ENCODE peak calls at places on chromosomes 13 and 19, in six cellular contexts. One of them, this sample, is unnamed.
A peak's percentile ranks its signal among the peaks of the same experiment; 100 is the strongest.

GRCh38 chr13:101144808-101145419 is 271.4 kb downstream of the NALCN start:
- DNase-seq in LHCN-M2: peak; percentile 55
- DNase-seq in EH: peak; percentile 66
- DNase-seq in stimulated activated CD8-positive, alpha-beta memory T cell treated with anti-CD3 and anti-CD28 coated beads, Interleukin-4, amount 100 ng/mL, for 1 hour: no peak
- DNase-seq in NCI-H2171 treated with DMSO at 0.1 percent for 48 hours: peak; percentile 71
- DNase-seq in cardiac fibroblast: peak; percentile 79
- DNase-seq in this sample: peak; percentile 67

GRCh38 chr19:50059045-50059444 is 33.2 kb downstream of the ZNF473 start:
- DNase-seq in cardiac fibroblast: no peak
- DNase-seq in stimulated activated CD8-positive, alpha-beta memory T cell treated with anti-CD3 and anti-CD28 coated beads, Interleukin-4, amount 100 ng/mL, for 1 hour: no peak
- DNase-seq in EH: no peak
- DNase-seq in LHCN-M2: no peak
- DNase-seq in NCI-H2171 treated with DMSO at 0.1 percent for 48 hours: no peak
- DNase-seq in this sample: no peak

GRCh38 chr19:53196777-53197396 is 3.7 kb upstream of the ZNF665 start:
- DNase-seq in cardiac fibroblast: peak; percentile 93
- DNase-seq in LHCN-M2: peak; percentile 19
- DNase-seq in stimulated activated CD8-positive, alpha-beta memory T cell treated with anti-CD3 and anti-CD28 coated beads, Interleukin-4, amount 100 ng/mL, for 1 hour: peak; percentile 98
- DNase-seq in EH: peak; percentile 91
- DNase-seq in NCI-H2171 treated with DMSO at 0.1 percent for 48 hours: peak; percentile 42
- DNase-seq in this sample: no peak

GRCh38 chr19:5953680-5954213 is 24.2 kb downstream of the RANBP3 start:
- DNase-seq in NCI-H2171 treated with DMSO at 0.1 percent for 48 hours: no peak
- DNase-seq in EH: peak; percentile 60
- DNase-seq in cardiac fibroblast: peak; percentile 18
- DNase-seq in LHCN-M2: peak; percentile 48
- DNase-seq in stimulated activated CD8-positive, alpha-beta memory T cell treated with anti-CD3 and anti-CD28 coated beads, Interleukin-4, amount 100 ng/mL, for 1 hour: no peak
- DNase-seq in this sample: no peak

GRCh38 chr13:37797606-37798005 is 72.0 kb downstream of the TRPC4 start:
- DNase-seq in stimulated activated CD8-positive, alpha-beta memory T cell treated with anti-CD3 and anti-CD28 coated beads, Interleukin-4, amount 100 ng/mL, for 1 hour: no peak
- DNase-seq in NCI-H2171 treated with DMSO at 0.1 percent for 48 hours: no peak
- DNase-seq in EH: peak; percentile 31
- DNase-seq in cardiac fibroblast: peak; percentile 43
- DNase-seq in LHCN-M2: no peak
- DNase-seq in this sample: no peak

GRCh38 chr13:61149333-61149730 is 266.3 kb downstream of the PCDH20 start:
- DNase-seq in NCI-H2171 treated with DMSO at 0.1 percent for 48 hours: no peak
- DNase-seq in stimulated activated CD8-positive, alpha-beta memory T cell treated with anti-CD3 and anti-CD28 coated beads, Interleukin-4, amount 100 ng/mL, for 1 hour: no peak
- DNase-seq in cardiac fibroblast: no peak
- DNase-seq in EH: no peak
- DNase-seq in LHCN-M2: no peak
- DNase-seq in this sample: no peak

GRCh38 chr19:5074418-5074817 is 105.5 kb downstream of the KDM4B start:
- DNase-seq in cardiac fibroblast: no peak
- DNase-seq in LHCN-M2: no peak
- DNase-seq in stimulated activated CD8-positive, alpha-beta memory T cell treated with anti-CD3 and anti-CD28 coated beads, Interleukin-4, amount 100 ng/mL, for 1 hour: no peak
- DNase-seq in NCI-H2171 treated with DMSO at 0.1 percent for 48 hours: no peak
- DNase-seq in EH: no peak
- DNase-seq in this sample: no peak

GRCh38 chr19:2039082-2039958 is 11.7 kb downstream of the MKNK2 start:
- DNase-seq in LHCN-M2: no peak
- DNase-seq in stimulated activated CD8-positive, alpha-beta memory T cell treated with anti-CD3 and anti-CD28 coated beads, Interleukin-4, amount 100 ng/mL, for 1 hour: no peak
- DNase-seq in EH: no peak
- DNase-seq in NCI-H2171 treated with DMSO at 0.1 percent for 48 hours: no peak
- DNase-seq in cardiac fibroblast: no peak
- DNase-seq in this sample: no peak

GRCh38 chr13:37029617-37030016 is 29.0 kb downstream of the EXOSC8 start:
- DNase-seq in LHCN-M2: no peak
- DNase-seq in cardiac fibroblast: peak; percentile 23
- DNase-seq in NCI-H2171 treated with DMSO at 0.1 percent for 48 hours: no peak
- DNase-seq in EH: peak; percentile 41
- DNase-seq in stimulated activated CD8-positive, alpha-beta memory T cell treated with anti-CD3 and anti-CD28 coated beads, Interleukin-4, amount 100 ng/mL, for 1 hour: no peak
- DNase-seq in this sample: no peak

GRCh38 chr19:55012294-55012693 is 25.8 kb downstream of the GP6 start:
- DNase-seq in EH: no peak
- DNase-seq in cardiac fibroblast: no peak
- DNase-seq in NCI-H2171 treated with DMSO at 0.1 percent for 48 hours: no peak
- DNase-seq in stimulated activated CD8-positive, alpha-beta memory T cell treated with anti-CD3 and anti-CD28 coated beads, Interleukin-4, amount 100 ng/mL, for 1 hour: no peak
- DNase-seq in LHCN-M2: no peak
- DNase-seq in this sample: no peak

GRCh38 chr13:75347457-75347856 is 134.5 kb downstream of the TBC1D4 start:
- DNase-seq in cardiac fibroblast: no peak
- DNase-seq in NCI-H2171 treated with DMSO at 0.1 percent for 48 hours: no peak
- DNase-seq in stimulated activated CD8-positive, alpha-beta memory T cell treated with anti-CD3 and anti-CD28 coated beads, Interleukin-4, amount 100 ng/mL, for 1 hour: no peak
- DNase-seq in EH: no peak
- DNase-seq in LHCN-M2: no peak
- DNase-seq in this sample: no peak

GRCh38 chr13:108961542-108962125 is 332.2 kb downstream of the MYO16 start:
- DNase-seq in NCI-H2171 treated with DMSO at 0.1 percent for 48 hours: peak; percentile 69
- DNase-seq in cardiac fibroblast: peak; percentile 74
- DNase-seq in LHCN-M2: peak; percentile 58
- DNase-seq in stimulated activated CD8-positive, alpha-beta memory T cell treated with anti-CD3 and anti-CD28 coated beads, Interleukin-4, amount 100 ng/mL, for 1 hour: peak; percentile 0
- DNase-seq in EH: peak; percentile 61
- DNase-seq in this sample: peak; percentile 85

GRCh38 chr13:113470073-113470472 is 16.8 kb upstream of the ADPRHL1 start:
- DNase-seq in cardiac fibroblast: no peak
- DNase-seq in NCI-H2171 treated with DMSO at 0.1 percent for 48 hours: no peak
- DNase-seq in stimulated activated CD8-positive, alpha-beta memory T cell treated with anti-CD3 and anti-CD28 coated beads, Interleukin-4, amount 100 ng/mL, for 1 hour: no peak
- DNase-seq in EH: no peak
- DNase-seq in LHCN-M2: no peak
- DNase-seq in this sample: no peak

GRCh38 chr13:39496487-39496998 is 106.5 kb downstream of the LHFPL6 start:
- DNase-seq in NCI-H2171 treated with DMSO at 0.1 percent for 48 hours: no peak
- DNase-seq in stimulated activated CD8-positive, alpha-beta memory T cell treated with anti-CD3 and anti-CD28 coated beads, Interleukin-4, amount 100 ng/mL, for 1 hour: no peak
- DNase-seq in cardiac fibroblast: no peak
- DNase-seq in EH: no peak
- DNase-seq in LHCN-M2: no peak
- DNase-seq in this sample: no peak

GRCh38 chr13:98927954-98928927 is 49.6 kb downstream of the DOCK9 start:
- DNase-seq in cardiac fibroblast: peak; percentile 92
- DNase-seq in LHCN-M2: no peak
- DNase-seq in EH: peak; percentile 61
- DNase-seq in stimulated activated CD8-positive, alpha-beta memory T cell treated with anti-CD3 and anti-CD28 coated beads, Interleukin-4, amount 100 ng/mL, for 1 hour: no peak
- DNase-seq in NCI-H2171 treated with DMSO at 0.1 percent for 48 hours: no peak
- DNase-seq in this sample: no peak

GRCh38 chr13:34161829-34162544 is 344.0 kb downstream of the RFC3 start:
- DNase-seq in NCI-H2171 treated with DMSO at 0.1 percent for 48 hours: peak; percentile 2
- DNase-seq in stimulated activated CD8-positive, alpha-beta memory T cell treated with anti-CD3 and anti-CD28 coated beads, Interleukin-4, amount 100 ng/mL, for 1 hour: no peak
- DNase-seq in LHCN-M2: peak; percentile 88
- DNase-seq in EH: peak; percentile 84
- DNase-seq in cardiac fibroblast: peak; percentile 92
- DNase-seq in this sample: no peak

This sample was measured in NCI-H1694 treated with DMSO at 0.1 percent for 48 hours.